ENCODE peak calls at places on chromosomes 6 and 20, in eight cellular contexts. N is stimulated activated CD8-positive, alpha-beta memory T cell treated with anti-CD3 and anti-CD28 coated beads, Interleukin-4, amount 100 ng/mL, for 48 hours; H is activated CD4-positive, alpha-beta T cell treated with anti-CD3 and anti-CD28 coated beads for 24 hours; S is fibroblast of mammary gland; P is amygdala; F is activated naive CD4-positive, alpha-beta T cell treated with anti-CD3 and anti-CD28 coated beads, Interleukin-2, amount 10 ng/mL, durations not matched to agents 7 days and 5 days; A is heart left ventricle; T is RPMI8226. W is an unnamed sample.

GRCh38 chr6:161493731-161494130 is 219.9 kb upstream of the AGPAT4 start:
- DNase-seq in N (no peak), H (no peak), S (no peak), P (no peak), F (no peak), A (no peak), T (no peak), W (no peak)

GRCh38 chr20:4844766-4845465 is 123.2 kb downstream of the PRND start:
- DNase-seq in N (peak), H (no peak), S (no peak), P (no peak), F (no peak), A (no peak), T (no peak), W (no peak)

GRCh38 chr6:150316936-150317335 is 51.9 kb upstream of the IYD start:
- DNase-seq in N (no peak), H (no peak), S (no peak), P (no peak), F (no peak), A (no peak), T (no peak), W (no peak)

GRCh38 chr20:49676581-49677291 is 36.9 kb downstream of the B4GALT5 start:
- DNase-seq in N (no peak), H (no peak), S (peak), P (no peak), F (peak), A (no peak), T (peak), W (peak)

GRCh38 chr20:36154696-36155628 is at the start of gene EPB41L1:
- DNase-seq in N (no peak), H (no peak), S (no peak), P (peak), F (peak), A (peak), T (no peak), W (no peak)

GRCh38 chr6:46216879-46217278 is 46.1 kb upstream of the ENPP5 start:
- DNase-seq in N (no peak), H (no peak), S (peak), P (no peak), F (no peak), A (no peak), T (no peak), W (no peak)

GRCh38 chr6:71534916-71535315 is 246.3 kb downstream of the OGFRL1 start:
- DNase-seq in N (no peak), H (no peak), S (no peak), P (no peak), F (no peak), A (no peak), T (no peak), W (no peak)

GRCh38 chr6:54283877-54284860 is 24.1 kb upstream of the TINAG start:
- DNase-seq in N (no peak), H (no peak), S (peak), P (no peak), F (no peak), A (no peak), T (no peak), W (no peak)

GRCh38 chr20:15900443-15900842 is 672.8 kb downstream of the KIF16B start:
- DNase-seq in N (no peak), H (no peak), S (peak), P (no peak), F (no peak), A (no peak), T (no peak), W (no peak)

W was measured in MM.1S.